ENCODE peak calls at places on chromosomes 4 and X, in six cellular contexts. One of them, this sample, is unnamed.
A peak's percentile ranks its signal among the peaks of the same experiment; 100 is the strongest.

GRCh38 chrX:46325312-46325877 is 219.8 kb downstream of the ZNF674 start:
- DNase-seq in AG09309: peak; percentile 18
- DNase-seq in suprapubic skin: no peak
- DNase-seq in heart left ventricle: no peak
- DNase-seq in H1: no peak
- DNase-seq in A172: peak; percentile 95
- DNase-seq in this sample: peak; percentile 78

GRCh38 chrX:47645530-47645929 is 4.8 kb downstream of the ELK1 start:
- DNase-seq in AG09309: no peak
- DNase-seq in suprapubic skin: no peak
- DNase-seq in heart left ventricle: no peak
- DNase-seq in H1: no peak
- DNase-seq in A172: no peak
- DNase-seq in this sample: no peak

GRCh38 chr4:81049861-81050423 is 19.4 kb downstream of the BMP3 start:
- DNase-seq in AG09309: no peak
- DNase-seq in suprapubic skin: no peak
- DNase-seq in heart left ventricle: no peak
- DNase-seq in H1: no peak
- DNase-seq in A172: no peak
- DNase-seq in this sample: no peak

GRCh38 chrX:79259073-79259689 is 108.0 kb downstream of the ITM2A start:
- DNase-seq in AG09309: no peak
- DNase-seq in suprapubic skin: no peak
- DNase-seq in heart left ventricle: no peak
- DNase-seq in H1: no peak
- DNase-seq in A172: no peak
- DNase-seq in this sample: no peak

GRCh38 chr4:129327637-129328036 is 231.7 kb downstream of the C4orf33 start:
- DNase-seq in AG09309: no peak
- DNase-seq in suprapubic skin: no peak
- DNase-seq in heart left ventricle: no peak
- DNase-seq in H1: no peak
- DNase-seq in A172: no peak
- DNase-seq in this sample: no peak

GRCh38 chr4:6968496-6968895 is 58.9 kb downstream of the TBC1D14 start:
- DNase-seq in AG09309: no peak
- DNase-seq in suprapubic skin: no peak
- DNase-seq in heart left ventricle: no peak
- DNase-seq in H1: no peak
- DNase-seq in A172: no peak
- DNase-seq in this sample: no peak

GRCh38 chr4:53490965-53491622 is 100.2 kb downstream of the LNX1 start:
- DNase-seq in AG09309: peak; percentile 94
- DNase-seq in suprapubic skin: no peak
- DNase-seq in heart left ventricle: no peak
- DNase-seq in H1: no peak
- DNase-seq in A172: peak; percentile 61
- DNase-seq in this sample: peak; percentile 81

GRCh38 chr4:187799735-187800134 is 195.8 kb upstream of the ZFP42 start:
- DNase-seq in AG09309: no peak
- DNase-seq in suprapubic skin: no peak
- DNase-seq in heart left ventricle: no peak
- DNase-seq in H1: no peak
- DNase-seq in A172: no peak
- DNase-seq in this sample: no peak

GRCh38 chrX:116114999-116115398 is 55.5 kb upstream of the AGTR2 start:
- DNase-seq in AG09309: no peak
- DNase-seq in suprapubic skin: no peak
- DNase-seq in heart left ventricle: no peak
- DNase-seq in H1: no peak
- DNase-seq in A172: no peak
- DNase-seq in this sample: no peak

GRCh38 chr4:123390846-123391456 is 5.6 kb upstream of the SPRY1 start:
- DNase-seq in AG09309: no peak
- DNase-seq in suprapubic skin: no peak
- DNase-seq in heart left ventricle: no peak
- DNase-seq in H1: no peak
- DNase-seq in A172: no peak
- DNase-seq in this sample: no peak

GRCh38 chr4:57039345-57039744 is 60.6 kb downstream of the POLR2B start:
- DNase-seq in AG09309: no peak
- DNase-seq in suprapubic skin: no peak
- DNase-seq in heart left ventricle: no peak
- DNase-seq in H1: no peak
- DNase-seq in A172: no peak
- DNase-seq in this sample: no peak

GRCh38 chr4:120156115-120156718 is 89.6 kb upstream of the MAD2L1 start:
- DNase-seq in AG09309: peak; percentile 21
- DNase-seq in suprapubic skin: no peak
- DNase-seq in heart left ventricle: no peak
- DNase-seq in H1: no peak
- DNase-seq in A172: peak; percentile 51
- DNase-seq in this sample: peak; percentile 51

GRCh38 chr4:113434247-113434587 is 327.3 kb downstream of the CAMK2D start:
- DNase-seq in AG09309: no peak
- DNase-seq in suprapubic skin: no peak
- DNase-seq in heart left ventricle: no peak
- DNase-seq in H1: no peak
- DNase-seq in A172: peak; percentile 30
- DNase-seq in this sample: no peak

GRCh38 chrX:68183612-68184214 is 249.6 kb downstream of the OPHN1 start:
- DNase-seq in AG09309: no peak
- DNase-seq in suprapubic skin: no peak
- DNase-seq in heart left ventricle: no peak
- DNase-seq in H1: no peak
- DNase-seq in A172: peak; percentile 47
- DNase-seq in this sample: no peak

GRCh38 chr4:186249785-186250739 is 15.9 kb upstream of the F11 start:
- DNase-seq in AG09309: no peak
- DNase-seq in suprapubic skin: no peak
- DNase-seq in heart left ventricle: no peak
- DNase-seq in H1: no peak
- DNase-seq in A172: no peak
- DNase-seq in this sample: no peak